ENCODE peak calls at places on chromosomes 11 and 22, in five cellular contexts. One of them, this sample, is unnamed.

GRCh38 chr11:1829039-1829820 is 5.6 kb upstream of the SYT8 start:
- DNase-seq in NAMALWA: no peak
- DNase-seq in glomerular endothelial cell: no peak
- DNase-seq in CD4-positive, alpha-beta memory T cell: no peak
- DNase-seq in cardiac fibroblast: peak
- DNase-seq in this sample: no peak

GRCh38 chr11:57244911-57245310 is 7.9 kb upstream of the APLNR start:
- DNase-seq in CD4-positive, alpha-beta memory T cell: no peak
- DNase-seq in cardiac fibroblast: no peak
- DNase-seq in glomerular endothelial cell: no peak
- DNase-seq in NAMALWA: no peak
- DNase-seq in this sample: no peak

GRCh38 chr11:2700415-2701211 is 819 bp upstream of the KCNQ1OT1 start:
- DNase-seq in CD4-positive, alpha-beta memory T cell: no peak
- DNase-seq in cardiac fibroblast: peak
- DNase-seq in NAMALWA: peak
- DNase-seq in glomerular endothelial cell: no peak
- DNase-seq in this sample: peak

GRCh38 chr11:115349427-115349826 is 154.8 kb downstream of the CADM1 start:
- DNase-seq in cardiac fibroblast: no peak
- DNase-seq in CD4-positive, alpha-beta memory T cell: no peak
- DNase-seq in NAMALWA: no peak
- DNase-seq in glomerular endothelial cell: no peak
- DNase-seq in this sample: no peak

GRCh38 chr11:15342163-15342562 is 227.4 kb downstream of the INSC start:
- DNase-seq in NAMALWA: no peak
- DNase-seq in cardiac fibroblast: no peak
- DNase-seq in CD4-positive, alpha-beta memory T cell: no peak
- DNase-seq in glomerular endothelial cell: no peak
- DNase-seq in this sample: no peak

GRCh38 chr11:77151804-77152513 is 23.9 kb downstream of the MYO7A start:
- DNase-seq in glomerular endothelial cell: no peak
- DNase-seq in CD4-positive, alpha-beta memory T cell: peak
- DNase-seq in NAMALWA: no peak
- DNase-seq in cardiac fibroblast: no peak
- DNase-seq in this sample: no peak

GRCh38 chr22:33887173-33887572 is 33.1 kb downstream of the LARGE1 start:
- DNase-seq in NAMALWA: no peak
- DNase-seq in cardiac fibroblast: no peak
- DNase-seq in glomerular endothelial cell: no peak
- DNase-seq in CD4-positive, alpha-beta memory T cell: no peak
- DNase-seq in this sample: no peak

GRCh38 chr11:130644187-130644586 is 195.7 kb downstream of the ADAMTS15 start:
- DNase-seq in CD4-positive, alpha-beta memory T cell: no peak
- DNase-seq in cardiac fibroblast: no peak
- DNase-seq in NAMALWA: no peak
- DNase-seq in glomerular endothelial cell: no peak
- DNase-seq in this sample: no peak

GRCh38 chr11:12029738-12030363 is 21.4 kb upstream of the DKK3 start:
- DNase-seq in NAMALWA: no peak
- DNase-seq in glomerular endothelial cell: no peak
- DNase-seq in CD4-positive, alpha-beta memory T cell: no peak
- DNase-seq in cardiac fibroblast: no peak
- DNase-seq in this sample: no peak

GRCh38 chr11:2885017-2885675 is 429 bp downstream of the CDKN1C start:
- DNase-seq in NAMALWA: no peak
- DNase-seq in CD4-positive, alpha-beta memory T cell: no peak
- DNase-seq in cardiac fibroblast: peak
- DNase-seq in glomerular endothelial cell: no peak
- DNase-seq in this sample: peak